ENCODE peak calls at places on chromosome 12, in seven cellular contexts. One of them, this sample, is unnamed.

GRCh38 chr12:114420553-114420952 is 14.6 kb upstream of the TBX5 start:
- DNase-seq in effector CD4-positive, alpha-beta T cell: no peak
- DNase-seq in choroid plexus epithelial cell: no peak
- DNase-seq in progenitor cell of endocrine pancreas: no peak
- DNase-seq in B cell: no peak
- DNase-seq in upper lobe of right lung: no peak
- DNase-seq in NCI-H2081: no peak
- DNase-seq in this sample: no peak

GRCh38 chr12:46998811-46999368 is 80.5 kb upstream of the PCED1B start:
- DNase-seq in effector CD4-positive, alpha-beta T cell: no peak
- DNase-seq in choroid plexus epithelial cell: peak
- DNase-seq in progenitor cell of endocrine pancreas: no peak
- DNase-seq in B cell: no peak
- DNase-seq in upper lobe of right lung: no peak
- DNase-seq in NCI-H2081: no peak
- DNase-seq in this sample: no peak

GRCh38 chr12:32043928-32044549 is 62.6 kb upstream of the BICD1 start:
- DNase-seq in effector CD4-positive, alpha-beta T cell: no peak
- DNase-seq in choroid plexus epithelial cell: no peak
- DNase-seq in progenitor cell of endocrine pancreas: no peak
- DNase-seq in B cell: no peak
- DNase-seq in upper lobe of right lung: no peak
- DNase-seq in NCI-H2081: no peak
- DNase-seq in this sample: no peak

GRCh38 chr12:111406474-111407370 is 999 bp downstream of the SH2B3 start:
- DNase-seq in effector CD4-positive, alpha-beta T cell: peak
- DNase-seq in choroid plexus epithelial cell: no peak
- DNase-seq in progenitor cell of endocrine pancreas: no peak
- DNase-seq in B cell: peak
- DNase-seq in upper lobe of right lung: peak
- DNase-seq in NCI-H2081: no peak
- DNase-seq in this sample: peak

GRCh38 chr12:106739815-106740552 is 34.5 kb upstream of the RIC8B start:
- DNase-seq in effector CD4-positive, alpha-beta T cell: no peak
- DNase-seq in choroid plexus epithelial cell: peak
- DNase-seq in progenitor cell of endocrine pancreas: no peak
- DNase-seq in B cell: no peak
- DNase-seq in upper lobe of right lung: no peak
- DNase-seq in NCI-H2081: no peak
- DNase-seq in this sample: no peak

GRCh38 chr12:49294086-49294803 is 702 bp upstream of the PRPH start:
- DNase-seq in effector CD4-positive, alpha-beta T cell: no peak
- DNase-seq in choroid plexus epithelial cell: no peak
- DNase-seq in progenitor cell of endocrine pancreas: no peak
- DNase-seq in B cell: no peak
- DNase-seq in upper lobe of right lung: peak
- DNase-seq in NCI-H2081: no peak
- DNase-seq in this sample: no peak

GRCh38 chr12:101670007-101670671 is 27.3 kb upstream of the CHPT1 start:
- DNase-seq in effector CD4-positive, alpha-beta T cell: no peak
- DNase-seq in choroid plexus epithelial cell: peak
- DNase-seq in progenitor cell of endocrine pancreas: no peak
- DNase-seq in B cell: peak
- DNase-seq in upper lobe of right lung: no peak
- DNase-seq in NCI-H2081: no peak
- DNase-seq in this sample: no peak

GRCh38 chr12:14756331-14757143 is 46.7 kb downstream of the WBP11 start:
- DNase-seq in effector CD4-positive, alpha-beta T cell: no peak
- DNase-seq in choroid plexus epithelial cell: peak
- DNase-seq in progenitor cell of endocrine pancreas: peak
- DNase-seq in B cell: peak
- DNase-seq in upper lobe of right lung: no peak
- DNase-seq in NCI-H2081: no peak
- DNase-seq in this sample: no peak

GRCh38 chr12:31118347-31118830 is 44.7 kb downstream of the DDX11 start:
- DNase-seq in effector CD4-positive, alpha-beta T cell: no peak
- DNase-seq in choroid plexus epithelial cell: no peak
- DNase-seq in progenitor cell of endocrine pancreas: no peak
- DNase-seq in B cell: no peak
- DNase-seq in upper lobe of right lung: no peak
- DNase-seq in NCI-H2081: no peak
- DNase-seq in this sample: no peak

This sample was measured in ascending aorta.